ENCODE peak calls at places on chromosomes 1 and 21, in four cellular contexts. F, O, D and J are unnamed samples.
A peak's percentile ranks its signal among the peaks of the same experiment; 100 is the strongest.

GRCh38 chr1:43381609-43382008 is 8.0 kb downstream of the MED8 start:
- DNase-seq in F (peak; percentile 79), O (no peak), D (no peak), J (no peak)

GRCh38 chr21:37921091-37921490 is 4.8 kb upstream of the KCNJ6 start:
- DNase-seq in F (no peak), O (no peak), D (no peak), J (no peak)

GRCh38 chr1:174990382-174990999 is 9.3 kb upstream of the CACYBP start:
- DNase-seq in F (no peak), O (no peak), D (no peak), J (no peak)

GRCh38 chr21:42862774-42863503 is 16.4 kb downstream of the WDR4 start:
- DNase-seq in F (no peak), O (no peak), D (no peak), J (no peak)

GRCh38 chr1:228902781-228903572 is 167.7 kb downstream of the RHOU start:
- DNase-seq in F (no peak), O (no peak), D (no peak), J (no peak)

GRCh38 chr1:115644109-115644508 is 2.3 kb downstream of the VANGL1 start:
- DNase-seq in F (no peak), O (no peak), D (no peak), J (no peak)

GRCh38 chr1:2205191-2205952 is 10.8 kb upstream of the FAAP20 start:
- DNase-seq in F (peak; percentile 94), O (peak; percentile 33), D (no peak), J (no peak)

GRCh38 chr1:175839678-175840669 is 96.6 kb upstream of the TNR start:
- DNase-seq in F (peak; percentile 5), O (no peak), D (no peak), J (no peak)

GRCh38 chr1:151716771-151717631 is at the start of gene CELF3:
- DNase-seq in F (no peak), O (no peak), D (peak; percentile 76), J (no peak)

GRCh38 chr21:25639167-25639921 is at the start of gene JAM2:
- DNase-seq in F (no peak), O (no peak), D (no peak), J (peak; percentile 68)

GRCh38 chr1:2494323-2494693 is 18.2 kb downstream of the PLCH2 start:
- DNase-seq in F (no peak), O (no peak), D (no peak), J (no peak)

GRCh38 chr1:176174108-176174507 is 33.0 kb downstream of the COP1 start:
- DNase-seq in F (no peak), O (no peak), D (no peak), J (no peak)

GRCh38 chr1:23178931-23179330 is 10.3 kb upstream of the LUZP1 start:
- DNase-seq in F (peak; percentile 12), O (no peak), D (peak; percentile 55), J (no peak)

GRCh38 chr1:34688358-34688757 is 66.5 kb upstream of the GJB5 start:
- DNase-seq in F (no peak), O (no peak), D (no peak), J (no peak)
- TF ChIP-seq SPI1 in F (no peak), O (no peak), D (no peak), J (no peak)

GRCh38 chr1:64847666-64848065 is 102.8 kb downstream of the RAVER2 start:
- DNase-seq in F (no peak), O (no peak), D (no peak), J (no peak)

GRCh38 chr1:64846573-64847430 is 101.9 kb downstream of the RAVER2 start:
- DNase-seq in F (no peak), O (no peak), D (no peak), J (no peak)

GRCh38 chr1:64844175-64844574 is 99.3 kb downstream of the RAVER2 start:
- DNase-seq in F (no peak), O (no peak), D (no peak), J (no peak)

GRCh38 chr1:64844609-64845008 is 99.7 kb downstream of the RAVER2 start:
- DNase-seq in F (no peak), O (no peak), D (no peak), J (no peak)

GRCh38 chr1:64845831-64846425 is 101.1 kb downstream of the RAVER2 start:
- DNase-seq in F (no peak), O (no peak), D (no peak), J (no peak)
- TF ChIP-seq SPI1 in F (no peak), O (no peak), D (no peak), J (no peak)

GRCh38 chr1:164637461-164638375 is 78.7 kb downstream of the PBX1 start:
- DNase-seq in F (no peak), O (no peak), D (no peak), J (no peak)
- TF ChIP-seq SPI1 in F (no peak), O (no peak), D (no peak), J (no peak)

GRCh38 chr21:14070049-14070893 is 140.5 kb downstream of the LIPI start:
- DNase-seq in F (no peak), O (no peak), D (no peak), J (no peak)

GRCh38 chr21:14058566-14058965 is 152.2 kb downstream of the LIPI start:
- DNase-seq in F (no peak), O (no peak), D (no peak), J (no peak)

DNA sequence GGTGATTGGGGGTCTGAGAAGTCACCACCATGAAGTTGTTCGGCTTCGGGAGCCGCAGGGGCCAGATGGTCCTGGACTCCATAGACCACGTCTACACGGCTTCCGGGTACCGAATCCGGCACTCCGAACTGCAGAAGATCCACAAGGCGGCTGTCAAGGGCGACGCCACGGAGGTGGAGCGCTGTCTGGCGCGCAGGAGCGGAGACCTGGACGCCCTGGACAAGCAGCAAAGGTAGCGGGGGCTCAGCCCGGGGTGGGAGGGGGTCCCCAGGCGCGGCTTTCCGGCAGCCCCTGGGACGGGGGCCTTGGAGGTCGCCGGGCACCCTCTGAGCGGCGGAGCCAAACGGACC is 146.5 kb downstream of the LIPI start:
- DNase-seq in F (no peak), O (no peak), D (no peak), J (no peak)
- TF ChIP-seq SPI1 in F (no peak), O (no peak), D (no peak), J (no peak)

DNA sequence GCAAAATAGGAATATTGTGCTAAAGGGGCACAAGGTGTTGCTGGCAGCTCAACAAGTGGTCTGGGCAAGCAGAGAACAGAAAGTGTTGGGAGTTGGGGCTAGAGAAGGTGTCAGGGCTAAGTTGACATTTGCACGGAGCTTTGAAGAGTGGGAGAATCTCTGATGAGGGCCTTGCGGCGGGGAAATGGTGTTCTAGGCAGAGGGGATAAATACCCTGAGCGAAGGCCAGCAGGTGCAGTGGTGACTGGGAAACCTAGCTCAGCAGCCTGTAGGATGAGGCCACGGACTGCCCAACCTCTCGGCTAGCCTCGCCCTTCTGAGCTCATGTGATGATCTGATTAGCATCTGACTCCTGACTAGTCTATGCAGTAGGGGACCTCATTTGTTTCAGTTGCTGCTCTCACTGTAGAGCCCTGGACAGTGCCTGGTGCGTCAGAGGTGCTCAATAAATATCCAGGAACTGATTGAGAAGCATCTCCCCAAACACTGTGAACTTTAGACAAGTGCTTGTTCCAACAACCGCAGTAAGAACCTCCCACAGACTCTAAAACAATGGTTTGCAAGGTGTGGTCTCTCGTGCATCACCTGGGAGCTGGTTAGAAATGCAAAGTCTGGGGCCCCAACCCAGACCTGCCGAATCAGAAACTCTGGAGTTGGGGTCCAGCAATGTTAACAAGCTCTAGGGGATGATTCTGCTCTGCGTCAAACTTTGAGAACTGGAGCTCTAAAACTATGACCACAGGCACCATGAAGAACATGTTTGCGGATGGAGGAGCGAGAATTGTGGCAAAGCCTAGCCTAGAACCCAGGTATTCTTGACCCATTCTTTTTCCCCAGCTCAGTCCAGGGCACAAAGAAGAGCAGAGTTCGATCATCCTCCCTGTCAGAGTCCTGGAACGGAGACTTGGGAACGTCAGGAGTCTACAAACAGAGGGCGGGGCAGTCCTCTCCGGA is 883 bp upstream of the FOXO6 start:
- DNase-seq in F (no peak), O (no peak), D (no peak), J (no peak)
- TF ChIP-seq SPI1 in F (no peak), O (no peak), D (no peak), J (no peak)